ENCODE peak calls at places on chromosomes 1 and 21, in seven cellular contexts. One of them, this sample, is unnamed.

GRCh38 chr21:42533306-42533962 is 19.8 kb downstream of the SLC37A1 start:
- DNase-seq in cardiac muscle cell: no peak
- DNase-seq in testis: no peak
- DNase-seq in astrocyte of the spinal cord: no peak
- DNase-seq in ascending aorta: no peak
- DNase-seq in AG04450: no peak
- DNase-seq in fibroblast of lung: no peak
- DNase-seq in this sample: no peak

GRCh38 chr21:41877901-41878830 is 978 bp downstream of the PRDM15 start:
- DNase-seq in testis: peak
- DNase-seq in fibroblast of lung: peak
- DNase-seq in cardiac muscle cell: peak
- DNase-seq in astrocyte of the spinal cord: peak
- DNase-seq in AG04450: no peak
- DNase-seq in ascending aorta: no peak
- DNase-seq in this sample: no peak

GRCh38 chr1:99173282-99173681 is 91.0 kb upstream of the PLPPR4 start:
- DNase-seq in ascending aorta: no peak
- DNase-seq in AG04450: no peak
- DNase-seq in astrocyte of the spinal cord: no peak
- DNase-seq in cardiac muscle cell: no peak
- DNase-seq in testis: no peak
- DNase-seq in fibroblast of lung: peak
- DNase-seq in this sample: no peak

GRCh38 chr1:3785458-3786157 is 10.7 kb downstream of the LRRC47 start:
- DNase-seq in testis: no peak
- DNase-seq in fibroblast of lung: no peak
- DNase-seq in cardiac muscle cell: no peak
- DNase-seq in ascending aorta: no peak
- DNase-seq in astrocyte of the spinal cord: no peak
- DNase-seq in AG04450: no peak
- DNase-seq in this sample: no peak

GRCh38 chr1:201015551-201016091 is 7.9 kb downstream of the KIF21B start:
- DNase-seq in astrocyte of the spinal cord: no peak
- DNase-seq in cardiac muscle cell: no peak
- DNase-seq in ascending aorta: no peak
- DNase-seq in AG04450: no peak
- DNase-seq in testis: no peak
- DNase-seq in fibroblast of lung: peak
- DNase-seq in this sample: no peak

GRCh38 chr1:180157576-180158057 is 2.9 kb downstream of the QSOX1 start:
- DNase-seq in ascending aorta: no peak
- DNase-seq in astrocyte of the spinal cord: no peak
- DNase-seq in AG04450: no peak
- DNase-seq in cardiac muscle cell: no peak
- DNase-seq in fibroblast of lung: no peak
- DNase-seq in testis: no peak
- DNase-seq in this sample: no peak

GRCh38 chr1:83815348-83815747 is 183.6 kb downstream of the TTLL7 start:
- DNase-seq in testis: peak
- DNase-seq in fibroblast of lung: peak
- DNase-seq in AG04450: no peak
- DNase-seq in cardiac muscle cell: peak
- DNase-seq in ascending aorta: no peak
- DNase-seq in astrocyte of the spinal cord: peak
- DNase-seq in this sample: peak

GRCh38 chr1:228210076-228210651 is 2.3 kb downstream of the OBSCN start:
- DNase-seq in cardiac muscle cell: no peak
- DNase-seq in ascending aorta: no peak
- DNase-seq in fibroblast of lung: no peak
- DNase-seq in astrocyte of the spinal cord: no peak
- DNase-seq in testis: no peak
- DNase-seq in AG04450: no peak
- DNase-seq in this sample: no peak

GRCh38 chr1:156623946-156624813 is 5.0 kb downstream of the HAPLN2 start:
- DNase-seq in testis: peak
- DNase-seq in ascending aorta: no peak
- DNase-seq in AG04450: no peak
- DNase-seq in astrocyte of the spinal cord: peak
- DNase-seq in fibroblast of lung: peak
- DNase-seq in cardiac muscle cell: peak
- DNase-seq in this sample: no peak

GRCh38 chr1:244964112-244964971 is 100.0 kb upstream of the HNRNPU start:
- DNase-seq in AG04450: peak
- DNase-seq in cardiac muscle cell: peak
- DNase-seq in fibroblast of lung: peak
- DNase-seq in testis: no peak
- DNase-seq in astrocyte of the spinal cord: peak
- DNase-seq in ascending aorta: no peak
- DNase-seq in this sample: peak

GRCh38 chr1:106290805-106291537 is 765.5 kb upstream of the PRMT6 start:
- DNase-seq in testis: peak
- DNase-seq in ascending aorta: no peak
- DNase-seq in fibroblast of lung: no peak
- DNase-seq in cardiac muscle cell: no peak
- DNase-seq in astrocyte of the spinal cord: no peak
- DNase-seq in AG04450: no peak
- DNase-seq in this sample: no peak

GRCh38 chr21:27562303-27562702 is 595.4 kb upstream of the ADAMTS5 start:
- DNase-seq in astrocyte of the spinal cord: no peak
- DNase-seq in AG04450: no peak
- DNase-seq in cardiac muscle cell: no peak
- DNase-seq in ascending aorta: no peak
- DNase-seq in testis: no peak
- DNase-seq in fibroblast of lung: no peak
- DNase-seq in this sample: no peak

GRCh38 chr1:64137569-64137936 is 65.9 kb upstream of the UBE2U start:
- DNase-seq in astrocyte of the spinal cord: no peak
- DNase-seq in AG04450: no peak
- DNase-seq in cardiac muscle cell: no peak
- DNase-seq in ascending aorta: no peak
- DNase-seq in testis: no peak
- DNase-seq in fibroblast of lung: peak
- DNase-seq in this sample: no peak

GRCh38 chr1:2328676-2329455 is 62.5 kb downstream of the MORN1 start:
- DNase-seq in cardiac muscle cell: no peak
- DNase-seq in fibroblast of lung: no peak
- DNase-seq in testis: no peak
- DNase-seq in AG04450: no peak
- DNase-seq in astrocyte of the spinal cord: no peak
- DNase-seq in ascending aorta: no peak
- DNase-seq in this sample: no peak

GRCh38 chr1:20187103-20187812 is 940 bp upstream of the PLA2G2C start:
- DNase-seq in fibroblast of lung: no peak
- DNase-seq in AG04450: no peak
- DNase-seq in astrocyte of the spinal cord: no peak
- DNase-seq in testis: no peak
- DNase-seq in cardiac muscle cell: no peak
- DNase-seq in ascending aorta: no peak
- DNase-seq in this sample: no peak

GRCh38 chr1:185260611-185261010 is 56.4 kb downstream of the IVNS1ABP start:
- DNase-seq in AG04450: no peak
- DNase-seq in cardiac muscle cell: no peak
- DNase-seq in astrocyte of the spinal cord: no peak
- DNase-seq in testis: no peak
- DNase-seq in ascending aorta: no peak
- DNase-seq in fibroblast of lung: no peak
- DNase-seq in this sample: no peak

GRCh38 chr1:81799939-81800740 is 594 bp upstream of the ADGRL2 start:
- DNase-seq in astrocyte of the spinal cord: peak
- DNase-seq in ascending aorta: no peak
- DNase-seq in testis: peak
- DNase-seq in cardiac muscle cell: peak
- DNase-seq in AG04450: peak
- DNase-seq in fibroblast of lung: peak
- DNase-seq in this sample: peak

GRCh38 chr1:6911974-6912373 is 126.7 kb downstream of the CAMTA1 start:
- DNase-seq in ascending aorta: no peak
- DNase-seq in cardiac muscle cell: peak
- DNase-seq in AG04450: no peak
- DNase-seq in astrocyte of the spinal cord: no peak
- DNase-seq in testis: no peak
- DNase-seq in fibroblast of lung: no peak
- DNase-seq in this sample: no peak

GRCh38 chr1:2271841-2272655 is 43.9 kb downstream of the SKI start:
- DNase-seq in AG04450: no peak
- DNase-seq in ascending aorta: no peak
- DNase-seq in testis: no peak
- DNase-seq in astrocyte of the spinal cord: no peak
- DNase-seq in fibroblast of lung: no peak
- DNase-seq in cardiac muscle cell: no peak
- DNase-seq in this sample: no peak

GRCh38 chr1:167043752-167044488 is 46.3 kb downstream of the GPA33 start:
- DNase-seq in fibroblast of lung: peak
- DNase-seq in testis: peak
- DNase-seq in ascending aorta: no peak
- DNase-seq in astrocyte of the spinal cord: peak
- DNase-seq in AG04450: no peak
- DNase-seq in cardiac muscle cell: peak
- DNase-seq in this sample: no peak

GRCh38 chr1:184881941-184882648 is 92.2 kb downstream of the NIBAN1 start:
- DNase-seq in testis: no peak
- DNase-seq in AG04450: no peak
- DNase-seq in astrocyte of the spinal cord: peak
- DNase-seq in fibroblast of lung: peak
- DNase-seq in cardiac muscle cell: peak
- DNase-seq in ascending aorta: no peak
- DNase-seq in this sample: no peak

GRCh38 chr1:205444931-205445652 is 10.8 kb downstream of the BLACAT1 start:
- DNase-seq in cardiac muscle cell: peak
- DNase-seq in ascending aorta: no peak
- DNase-seq in astrocyte of the spinal cord: no peak
- DNase-seq in fibroblast of lung: peak
- DNase-seq in AG04450: no peak
- DNase-seq in testis: peak
- DNase-seq in this sample: no peak

GRCh38 chr1:204894606-204895005 is 23.9 kb downstream of the NFASC start:
- DNase-seq in cardiac muscle cell: no peak
- DNase-seq in fibroblast of lung: peak
- DNase-seq in ascending aorta: no peak
- DNase-seq in testis: no peak
- DNase-seq in AG04450: no peak
- DNase-seq in astrocyte of the spinal cord: no peak
- DNase-seq in this sample: no peak

GRCh38 chr1:72122099-72122893 is 160.0 kb downstream of the NEGR1 start:
- DNase-seq in astrocyte of the spinal cord: no peak
- DNase-seq in testis: no peak
- DNase-seq in cardiac muscle cell: peak
- DNase-seq in AG04450: no peak
- DNase-seq in fibroblast of lung: no peak
- DNase-seq in ascending aorta: no peak
- DNase-seq in this sample: no peak

GRCh38 chr1:149887456-149888159 is 11.8 kb upstream of the BOLA1 start:
- DNase-seq in astrocyte of the spinal cord: peak
- DNase-seq in testis: peak
- DNase-seq in ascending aorta: peak
- DNase-seq in cardiac muscle cell: peak
- DNase-seq in AG04450: peak
- DNase-seq in fibroblast of lung: peak
- DNase-seq in this sample: peak

GRCh38 chr1:203264052-203264501 is 34.6 kb upstream of the CHIT1 start:
- DNase-seq in AG04450: no peak
- DNase-seq in fibroblast of lung: no peak
- DNase-seq in cardiac muscle cell: no peak
- DNase-seq in ascending aorta: no peak
- DNase-seq in testis: no peak
- DNase-seq in astrocyte of the spinal cord: no peak
- DNase-seq in this sample: no peak

GRCh38 chr1:61708953-61709907 is 15.7 kb downstream of the TM2D1 start:
- DNase-seq in fibroblast of lung: peak
- DNase-seq in cardiac muscle cell: peak
- DNase-seq in testis: no peak
- DNase-seq in astrocyte of the spinal cord: no peak
- DNase-seq in ascending aorta: no peak
- DNase-seq in AG04450: no peak
- DNase-seq in this sample: no peak

GRCh38 chr1:217717959-217718358 is 86.8 kb downstream of the SPATA17 start:
- DNase-seq in cardiac muscle cell: no peak
- DNase-seq in AG04450: no peak
- DNase-seq in astrocyte of the spinal cord: no peak
- DNase-seq in testis: no peak
- DNase-seq in fibroblast of lung: no peak
- DNase-seq in ascending aorta: no peak
- DNase-seq in this sample: no peak
- H3K4me3 ChIP-seq in cardiac muscle cell: no peak
- H3K4me3 ChIP-seq in AG04450: no peak
- H3K4me3 ChIP-seq in astrocyte of the spinal cord: no peak
- H3K4me3 ChIP-seq in testis: no peak
- H3K4me3 ChIP-seq in fibroblast of lung: no peak
- H3K4me3 ChIP-seq in ascending aorta: no peak
- H3K4me3 ChIP-seq in this sample: no peak

GRCh38 chr21:29174607-29175013 is 44.2 kb downstream of the MAP3K7CL start:
- DNase-seq in astrocyte of the spinal cord: no peak
- DNase-seq in ascending aorta: no peak
- DNase-seq in testis: no peak
- DNase-seq in fibroblast of lung: no peak
- DNase-seq in AG04450: no peak
- DNase-seq in cardiac muscle cell: peak
- DNase-seq in this sample: no peak
- H3K4me3 ChIP-seq in astrocyte of the spinal cord: no peak
- H3K4me3 ChIP-seq in ascending aorta: peak
- H3K4me3 ChIP-seq in testis: no peak
- H3K4me3 ChIP-seq in fibroblast of lung: no peak
- H3K4me3 ChIP-seq in AG04450: no peak
- H3K4me3 ChIP-seq in cardiac muscle cell: no peak
- H3K4me3 ChIP-seq in this sample: no peak

GRCh38 chr1:235325139-235325538 is 2.8 kb downstream of the ARID4B start:
- DNase-seq in fibroblast of lung: no peak
- DNase-seq in testis: no peak
- DNase-seq in cardiac muscle cell: no peak
- DNase-seq in AG04450: no peak
- DNase-seq in astrocyte of the spinal cord: no peak
- DNase-seq in ascending aorta: no peak
- DNase-seq in this sample: no peak
- H3K4me3 ChIP-seq in fibroblast of lung: peak
- H3K4me3 ChIP-seq in testis: no peak
- H3K4me3 ChIP-seq in cardiac muscle cell: peak
- H3K4me3 ChIP-seq in AG04450: peak
- H3K4me3 ChIP-seq in astrocyte of the spinal cord: no peak
- H3K4me3 ChIP-seq in ascending aorta: peak
- H3K4me3 ChIP-seq in this sample: no peak

DNA sequence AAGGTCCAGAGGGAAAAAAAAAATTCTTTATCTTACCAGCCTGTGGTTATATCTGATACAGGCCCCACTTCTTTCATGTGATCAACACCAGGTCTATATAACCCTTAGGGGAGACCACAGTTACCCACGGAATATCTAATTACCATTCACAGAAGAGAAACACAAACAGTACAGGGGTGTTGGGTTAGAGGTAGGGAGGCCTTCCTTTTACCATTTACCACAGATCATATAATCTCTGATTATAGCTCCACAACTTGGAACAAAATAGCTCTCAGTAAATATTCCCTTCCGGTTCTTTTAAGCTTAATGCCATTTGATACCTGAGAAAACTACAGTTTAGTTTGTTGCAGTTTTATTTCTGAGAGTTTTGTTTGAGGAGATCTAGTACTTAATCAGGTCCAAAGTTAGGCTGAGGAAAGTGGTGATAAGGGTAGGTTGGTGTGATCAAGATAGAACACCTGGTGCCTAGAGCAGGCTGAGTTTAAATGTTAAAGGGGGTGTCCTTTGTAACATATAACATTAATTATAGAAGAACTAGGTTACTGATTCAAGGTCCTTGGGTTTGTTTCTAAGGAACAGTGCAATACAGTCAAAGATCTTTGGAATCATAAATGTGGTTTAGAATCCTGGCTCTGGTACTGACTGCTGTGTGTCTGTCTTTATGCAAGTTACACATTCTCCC is 14.1 kb downstream of the EPB41 start:
- DNase-seq in AG04450: no peak
- DNase-seq in ascending aorta: no peak
- DNase-seq in fibroblast of lung: no peak
- DNase-seq in testis: no peak
- DNase-seq in cardiac muscle cell: no peak
- DNase-seq in astrocyte of the spinal cord: no peak
- DNase-seq in this sample: no peak
- H3K4me3 ChIP-seq in AG04450: no peak
- H3K4me3 ChIP-seq in ascending aorta: no peak
- H3K4me3 ChIP-seq in fibroblast of lung: no peak
- H3K4me3 ChIP-seq in testis: no peak
- H3K4me3 ChIP-seq in cardiac muscle cell: no peak
- H3K4me3 ChIP-seq in astrocyte of the spinal cord: no peak
- H3K4me3 ChIP-seq in this sample: no peak

This sample was measured in skeletal muscle cell.